ENCODE peak calls at places on chromosome 1, in eight cellular contexts. E, B, P, V, M, D, J and F are unnamed samples.

GRCh38 chr1:6435129-6435528 is 10.6 kb downstream of the ESPN start:
- DNase-seq in E (no peak), B (no peak), P (no peak), V (no peak), M (no peak), D (no peak), J (no peak), F (peak; percentile 67)

GRCh38 chr1:999797-1000356 is at the start of gene HES4:
- DNase-seq in E (no peak), B (peak; percentile 88), P (peak; percentile 97), V (peak; percentile 95), M (peak; percentile 92), D (peak; percentile 83), J (peak; percentile 89), F (peak; percentile 97)

GRCh38 chr1:25099343-25099951 is 132.9 kb downstream of the SYF2 start:
- DNase-seq in E (no peak), B (no peak), P (no peak), V (no peak), M (no peak), D (no peak), J (no peak), F (no peak)

GRCh38 chr1:91189096-91189495 is 167.3 kb upstream of the ZNF644 start:
- DNase-seq in E (no peak), B (no peak), P (no peak), V (no peak), M (no peak), D (no peak), J (no peak), F (no peak)

GRCh38 chr1:213987422-213987875 is 324 bp upstream of the PROX1 start:
- DNase-seq in E (no peak), B (peak; percentile 31), P (peak; percentile 77), V (no peak), M (no peak), D (no peak), J (no peak), F (no peak)

GRCh38 chr1:27522860-27523665 is 33.1 kb upstream of the WASF2 start:
- DNase-seq in E (no peak), B (no peak), P (no peak), V (peak; percentile 59), M (peak; percentile 58), D (peak; percentile 28), J (no peak), F (no peak)

GRCh38 chr1:178011101-178011828 is 41.4 kb upstream of the SEC16B start:
- DNase-seq in E (peak; percentile 55), B (peak; percentile 36), P (no peak), V (no peak), M (no peak), D (no peak), J (peak; percentile 93), F (no peak)

GRCh38 chr1:1109743-1110142 is 6.1 kb downstream of the C1orf159 start:
- DNase-seq in E (no peak), B (no peak), P (peak; percentile 36), V (no peak), M (no peak), D (no peak), J (no peak), F (peak; percentile 63)

GRCh38 chr1:6275826-6276764 is 15.2 kb upstream of the GPR153 start:
- DNase-seq in E (no peak), B (peak; percentile 56), P (peak; percentile 93), V (peak; percentile 72), M (no peak), D (peak; percentile 52), J (no peak), F (no peak)

GRCh38 chr1:93746009-93746408 is 64.4 kb upstream of the BCAR3 start:
- DNase-seq in E (no peak), B (no peak), P (no peak), V (no peak), M (no peak), D (no peak), J (no peak), F (no peak)

GRCh38 chr1:171717080-171717479 is 24.8 kb downstream of the VAMP4 start:
- DNase-seq in E (no peak), B (no peak), P (no peak), V (no peak), M (no peak), D (no peak), J (no peak), F (no peak)

GRCh38 chr1:17233675-17234074 is 15.2 kb upstream of the PADI3 start:
- DNase-seq in E (peak; percentile 84), B (peak; percentile 96), P (no peak), V (peak; percentile 27), M (no peak), D (no peak), J (peak; percentile 97), F (no peak)

GRCh38 chr1:61427516-61427915 is 297.4 kb downstream of the TM2D1 start:
- DNase-seq in E (no peak), B (no peak), P (no peak), V (no peak), M (no peak), D (no peak), J (no peak), F (no peak)

GRCh38 chr1:226203693-226204092 is 17.2 kb upstream of the ACBD3 start:
- DNase-seq in E (no peak), B (no peak), P (no peak), V (no peak), M (no peak), D (no peak), J (no peak), F (no peak)

GRCh38 chr1:110136911-110137310 is 13.4 kb upstream of the SLC6A17 start:
- DNase-seq in E (no peak), B (no peak), P (no peak), V (peak; percentile 42), M (peak; percentile 79), D (peak; percentile 56), J (no peak), F (no peak)

GRCh38 chr1:113808450-113809195 is 3.7 kb downstream of the RSBN1 start:
- DNase-seq in E (no peak), B (no peak), P (no peak), V (no peak), M (no peak), D (no peak), J (no peak), F (no peak)

GRCh38 chr1:184669400-184669799 is 85.3 kb downstream of the EDEM3 start:
- DNase-seq in E (no peak), B (no peak), P (no peak), V (no peak), M (no peak), D (no peak), J (no peak), F (no peak)

GRCh38 chr1:84402060-84402459 is 3.8 kb downstream of the DNASE2B start:
- DNase-seq in E (no peak), B (no peak), P (no peak), V (no peak), M (no peak), D (no peak), J (peak; percentile 54), F (no peak)

GRCh38 chr1:173426057-173426456 is 51.1 kb upstream of the PRDX6 start:
- DNase-seq in E (no peak), B (no peak), P (no peak), V (no peak), M (no peak), D (no peak), J (no peak), F (no peak)

GRCh38 chr1:192003295-192004083 is 154.8 kb upstream of the RGS18 start:
- DNase-seq in E (no peak), B (no peak), P (no peak), V (no peak), M (no peak), D (no peak), J (no peak), F (no peak)
- TF ChIP-seq CTCF in E (no peak), B (no peak), P (no peak), V (no peak), M (no peak), D (no peak), J (no peak), F (no peak)

GRCh38 chr1:227728892-227729143 is 6.3 kb downstream of the JMJD4 start:
- DNase-seq in E (no peak), B (no peak), P (no peak), V (no peak), M (no peak), D (no peak), J (no peak), F (peak; percentile 88)

GRCh38 chr1:227729881-227730629 is 5.0 kb downstream of the JMJD4 start:
- DNase-seq in E (peak; percentile 69), B (peak; percentile 63), P (no peak), V (no peak), M (peak; percentile 74), D (peak; percentile 54), J (peak; percentile 75), F (no peak)

GRCh38 chr1:227729144-227729880 is 5.8 kb downstream of the JMJD4 start:
- DNase-seq in E (no peak), B (no peak), P (no peak), V (no peak), M (peak; percentile 30), D (no peak), J (no peak), F (no peak)

GRCh38 chr1:227726924-227727599 is 8.0 kb downstream of the JMJD4 start:
- DNase-seq in E (no peak), B (no peak), P (no peak), V (no peak), M (no peak), D (no peak), J (no peak), F (no peak)

DNA sequence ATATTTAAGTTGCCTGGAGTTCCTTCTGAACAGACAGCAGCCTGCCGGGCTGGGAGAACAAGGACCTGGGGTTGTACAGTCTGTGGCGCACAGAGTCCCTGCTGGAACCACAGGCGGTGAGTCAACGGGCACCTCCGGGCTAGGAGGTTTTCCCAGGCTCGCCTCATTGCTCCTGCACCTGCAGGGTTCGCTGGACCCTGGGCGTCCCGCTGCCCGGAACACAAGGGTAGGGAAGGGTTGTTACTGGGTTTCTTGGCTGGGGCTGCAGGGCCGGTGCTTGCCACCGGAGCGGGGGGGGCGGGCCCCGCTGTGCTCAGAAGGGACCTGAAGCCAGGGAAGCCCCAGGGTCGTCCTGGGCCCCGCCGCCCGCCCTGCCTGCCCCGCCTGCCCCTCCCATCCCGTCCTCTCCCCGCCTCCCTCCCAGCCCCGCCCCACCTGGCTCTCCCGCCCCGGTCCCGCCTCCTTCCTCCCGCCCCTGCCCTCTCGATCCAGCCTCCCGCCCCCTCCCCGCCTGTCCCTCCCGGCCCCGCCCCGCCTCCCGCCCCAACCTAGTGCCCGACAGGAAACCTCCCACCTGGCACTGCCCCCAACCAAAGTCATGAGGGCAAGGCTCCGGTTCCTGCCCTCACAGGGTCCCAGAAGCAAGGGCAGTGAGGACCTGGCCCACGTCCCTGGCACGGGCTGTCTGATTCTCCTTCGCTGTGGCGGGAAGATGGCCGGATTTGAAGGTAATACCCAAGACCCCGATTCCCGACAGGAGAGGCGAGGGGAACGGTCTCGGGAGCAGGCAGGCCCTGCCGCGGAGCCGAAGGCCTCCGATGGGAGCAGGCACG is 6.8 kb downstream of the JMJD4 start:
- DNase-seq in E (peak; percentile 75), B (peak; percentile 56), P (peak; percentile 88), V (peak; percentile 83), M (peak; percentile 80), D (peak; percentile 34), J (peak; percentile 95), F (no peak)
- TF ChIP-seq CTCF in E (no peak), B (no peak), P (no peak), V (no peak), M (no peak), D (no peak), J (no peak), F (no peak)

GRCh38 chr1:18512883-18513282 is 32.2 kb downstream of the KLHDC7A start:
- DNase-seq in E (no peak), B (no peak), P (no peak), V (no peak), M (no peak), D (no peak), J (no peak), F (peak; percentile 43)
- TF ChIP-seq CTCF in E (no peak), B (no peak), P (no peak), V (no peak), M (no peak), D (no peak), J (no peak), F (no peak)

GRCh38 chr1:189859385-189859977 is 618.2 kb downstream of the BRINP3 start:
- DNase-seq in E (peak; percentile 3), B (no peak), P (no peak), V (no peak), M (peak; percentile 60), D (no peak), J (peak; percentile 5), F (no peak)
- TF ChIP-seq CTCF in E (no peak), B (peak; percentile 66), P (no peak), V (peak; percentile 19), M (peak; percentile 82), D (peak; percentile 68), J (peak; percentile 33), F (peak; percentile 73)